ENCODE peak calls at places on chromosomes 1 and 21, in eight cellular contexts. S is iris pigment epithelial cell; Y is NCI-H748 treated with DMSO at 0.1 percent for 48 hours; Q is kidney tubule cell; K is psoas muscle; V is stimulated activated CD8-positive, alpha-beta memory T cell treated with anti-CD3 and anti-CD28 coated beads, Interleukin-4, amount 100 ng/mL, for 4 hours; G is cardiac septum; T is CD8-positive, alpha-beta memory T cell. B is an unnamed sample.

GRCh38 chr1:21511579-21512522 is 2.6 kb downstream of the ALPL start:
- DNase-seq in S (peak; percentile 99), Y (no peak), Q (peak; percentile 76), K (peak; percentile 77), V (no peak), G (no peak), T (no peak), B (no peak)

GRCh38 chr1:167722152-167722869 is 529 bp downstream of the MPZL1 start:
- DNase-seq in S (peak; percentile 40), Y (no peak), Q (peak; percentile 74), K (peak; percentile 65), V (no peak), G (no peak), T (peak; percentile 28), B (no peak)

GRCh38 chr1:234914606-234915290 is 213.9 kb downstream of the TOMM20 start:
- DNase-seq in S (no peak), Y (no peak), Q (no peak), K (no peak), V (no peak), G (peak; percentile 65), T (no peak), B (no peak)

GRCh38 chr1:153977250-153978240 is at the start of gene JTB:
- DNase-seq in S (peak; percentile 88), Y (peak; percentile 67), Q (peak; percentile 85), K (peak; percentile 94), V (peak; percentile 70), G (peak; percentile 97), T (peak; percentile 74), B (peak; percentile 64)

GRCh38 chr1:194870860-194871259 is 1684.4 kb upstream of the B3GALT2 start:
- DNase-seq in S (no peak), Y (no peak), Q (no peak), K (no peak), V (no peak), G (no peak), T (no peak), B (no peak)

GRCh38 chr21:32312321-32312720 is 13.7 kb downstream of the MRAP start:
- DNase-seq in S (no peak), Y (no peak), Q (no peak), K (no peak), V (no peak), G (no peak), T (no peak), B (no peak)

GRCh38 chr1:19410393-19410792 is 74.9 kb downstream of the CAPZB start:
- DNase-seq in S (no peak), Y (no peak), Q (no peak), K (no peak), V (no peak), G (no peak), T (no peak), B (no peak)

GRCh38 chr21:38832664-38833063 is 26.9 kb downstream of the ETS2 start:
- DNase-seq in S (no peak), Y (no peak), Q (no peak), K (no peak), V (no peak), G (no peak), T (no peak), B (no peak)

GRCh38 chr1:100530901-100531487 is 6.9 kb upstream of the GPR88 start:
- DNase-seq in S (peak; percentile 96), Y (no peak), Q (no peak), K (no peak), V (no peak), G (no peak), T (peak; percentile 13), B (no peak)

GRCh38 chr1:201760516-201760915 is 68.4 kb upstream of the IPO9 start:
- DNase-seq in S (no peak), Y (no peak), Q (no peak), K (no peak), V (no peak), G (no peak), T (no peak), B (no peak)

GRCh38 chr1:115198938-115199337 is 109.6 kb upstream of the TSPAN2 start:
- DNase-seq in S (peak; percentile 73), Y (no peak), Q (no peak), K (no peak), V (no peak), G (no peak), T (no peak), B (no peak)

GRCh38 chr21:25934771-25935224 is 200.0 kb downstream of the GABPA start:
- DNase-seq in S (peak; percentile 99), Y (no peak), Q (peak; percentile 94), K (peak; percentile 87), V (no peak), G (peak; percentile 82), T (no peak), B (no peak)

GRCh38 chr1:76919123-76919522 is 51.8 kb downstream of the ST6GALNAC5 start:
- DNase-seq in S (no peak), Y (no peak), Q (no peak), K (no peak), V (no peak), G (no peak), T (no peak), B (no peak)

GRCh38 chr1:202243006-202243405 is 49.4 kb downstream of the LGR6 start:
- DNase-seq in S (no peak), Y (no peak), Q (no peak), K (no peak), V (no peak), G (peak; percentile 33), T (no peak), B (no peak)

GRCh38 chr1:53293123-53293522 is 34.7 kb downstream of the LRP8 start:
- DNase-seq in S (no peak), Y (no peak), Q (no peak), K (no peak), V (no peak), G (no peak), T (no peak), B (no peak)

GRCh38 chr1:3676581-3677410 is 24.5 kb downstream of the TP73 start:
- DNase-seq in S (no peak), Y (no peak), Q (no peak), K (no peak), V (no peak), G (no peak), T (no peak), B (no peak)